ENCODE peak calls at places on chromosomes 12 and 14, in nine cellular contexts. Z is HEK293T; O is NCI-H1105 treated with DMSO at 0.1 percent for 48 hours; Y is M059J; W is CD8-positive, alpha-beta memory T cell; D is right atrium auricular region; G is endodermal cell; X is substantia nigra; F is heart right ventricle. S is an unnamed sample.

GRCh38 chr14:92768795-92769194 is 20.4 kb upstream of the LGMN start:
- DNase-seq in Z (no peak), O (no peak), Y (no peak), W (no peak), D (no peak), G (no peak), X (no peak), F (no peak), S (no peak)

GRCh38 chr14:77009014-77009413 is 19.5 kb downstream of the IRF2BPL start:
- DNase-seq in Z (no peak), O (no peak), Y (no peak), W (no peak), D (no peak), G (no peak), X (no peak), F (no peak), S (no peak)

GRCh38 chr12:94039914-94040313 is 108.5 kb upstream of the PLXNC1 start:
- DNase-seq in Z (no peak), O (no peak), Y (no peak), W (no peak), D (peak; percentile 72), G (no peak), X (no peak), F (no peak), S (no peak)

GRCh38 chr12:117134059-117134458 is 34.8 kb upstream of the TESC start:
- DNase-seq in Z (no peak), O (no peak), Y (no peak), W (peak; percentile 58), D (no peak), G (no peak), X (peak; percentile 21), F (no peak), S (no peak)

GRCh38 chr12:11959117-11959823 is 111.5 kb upstream of the BCL2L14 start:
- DNase-seq in Z (no peak), O (no peak), Y (peak; percentile 70), W (no peak), D (no peak), G (peak; percentile 67), X (no peak), F (no peak), S (no peak)

GRCh38 chr14:30607156-30607780 is 14.9 kb upstream of the SCFD1 start:
- DNase-seq in Z (no peak), O (no peak), Y (peak; percentile 38), W (no peak), D (no peak), G (no peak), X (no peak), F (no peak), S (peak; percentile 17)

GRCh38 chr12:92340003-92340402 is 194.4 kb upstream of the BTG1 start:
- DNase-seq in Z (no peak), O (no peak), Y (no peak), W (no peak), D (no peak), G (no peak), X (no peak), F (no peak), S (no peak)

GRCh38 chr12:115956674-115957073 is 320.8 kb downstream of the MED13L start:
- DNase-seq in Z (no peak), O (peak; percentile 48), Y (no peak), W (no peak), D (no peak), G (no peak), X (no peak), F (no peak), S (no peak)

GRCh38 chr14:36516719-36517241 is 3.3 kb downstream of the NKX2-1 start:
- DNase-seq in Z (no peak), O (peak; percentile 54), Y (no peak), W (no peak), D (no peak), G (no peak), X (no peak), F (no peak), S (no peak)

GRCh38 chr12:50057896-50058670 is 687 bp downstream of the ASIC1 start:
- DNase-seq in Z (no peak), O (no peak), Y (no peak), W (no peak), D (no peak), G (no peak), X (peak; percentile 74), F (no peak), S (no peak)

GRCh38 chr12:116361404-116362223 is 84.1 kb upstream of the MED13L start:
- DNase-seq in Z (no peak), O (peak; percentile 83), Y (no peak), W (no peak), D (no peak), G (no peak), X (peak; percentile 61), F (no peak), S (no peak)

GRCh38 chr12:8829621-8830020 is 7.2 kb downstream of the A2ML1 start:
- DNase-seq in Z (no peak), O (no peak), Y (no peak), W (no peak), D (no peak), G (no peak), X (no peak), F (no peak), S (no peak)

S was measured in mesenchymal stem cell.